ENCODE peak calls at places on chromosomes 4 and X, in nine cellular contexts. Y is heart right ventricle; X is transverse colon; W is spleen; V is PC-3; Z is CD8-positive, alpha-beta T cell; T is coronary artery; G is sigmoid colon; E is tibial nerve. O is an unnamed sample.

GRCh38 chr4:150782921-150783320 is 201.0 kb downstream of the MAB21L2 start:
- DNase-seq in T (no peak), Y (no peak), X (no peak), Z (no peak), V (no peak), E (no peak), G (no peak), W (no peak), O (no peak)

GRCh38 chr4:168221298-168221697 is 97.3 kb downstream of the DDX60 start:
- DNase-seq in W (no peak), Z (no peak), X (no peak), G (no peak), Y (no peak), V (peak), T (no peak), E (no peak), O (peak)

GRCh38 chr4:123399638-123400358 is 3.2 kb downstream of the SPRY1 start:
- DNase-seq in E (no peak), V (peak), X (no peak), G (no peak), Z (no peak), T (no peak), W (no peak), Y (no peak), O (peak)

GRCh38 chrX:49059209-49060191 is 701 bp downstream of the CCDC120 start:
- DNase-seq in Y (no peak), W (no peak), V (peak), Z (no peak), E (no peak), G (no peak), T (peak), X (peak), O (peak)

GRCh38 chr4:159269956-159270355 is 167.1 kb downstream of the RAPGEF2 start:
- DNase-seq in Y (no peak), W (no peak), E (no peak), V (no peak), T (no peak), Z (no peak), X (no peak), G (no peak), O (no peak)

GRCh38 chr4:54228064-54228527 is 997 bp upstream of the PDGFRA start:
- DNase-seq in Z (no peak), X (peak), W (peak), T (peak), V (peak), E (peak), Y (peak), G (peak), O (no peak)

GRCh38 chrX:1119275-1119674 is 93.2 kb downstream of the CRLF2 start:
- DNase-seq in Y (no peak), T (no peak), Z (no peak), W (no peak), E (no peak), G (no peak), V (no peak), X (no peak), O (no peak)

GRCh38 chrX:132426695-132427281 is 62.0 kb downstream of the MBNL3 start:
- DNase-seq in W (no peak), Y (no peak), X (no peak), T (no peak), V (peak), Z (no peak), G (no peak), E (no peak), O (no peak)

GRCh38 chrX:1794586-1794985 is 179.7 kb downstream of the ASMT start:
- DNase-seq in G (no peak), Y (no peak), E (no peak), W (no peak), T (no peak), X (no peak), V (no peak), Z (no peak), O (no peak)

GRCh38 chr4:167645358-167645757 is 411.1 kb upstream of the SPOCK3 start:
- DNase-seq in Z (no peak), T (no peak), V (no peak), E (no peak), W (no peak), G (no peak), X (no peak), Y (no peak), O (no peak)

GRCh38 chr4:132737344-132737743 is 411.8 kb upstream of the PCDH10 start:
- DNase-seq in T (no peak), X (no peak), G (no peak), E (no peak), V (no peak), Z (no peak), W (no peak), Y (no peak), O (no peak)

GRCh38 chr4:142160509-142160908 is 524.1 kb downstream of the IL15 start:
- DNase-seq in V (no peak), T (no peak), W (no peak), Y (no peak), E (no peak), X (no peak), Z (no peak), G (no peak), O (no peak)

GRCh38 chr4:153115322-153116100 is 88.7 kb upstream of the TRIM2 start:
- DNase-seq in G (no peak), W (no peak), T (no peak), E (no peak), Y (no peak), V (peak), Z (peak), X (peak), O (peak)

GRCh38 chr4:7206385-7206784 is 14.0 kb downstream of the SORCS2 start:
- DNase-seq in T (no peak), W (no peak), V (peak), Y (no peak), Z (no peak), X (no peak), G (no peak), E (no peak), O (no peak)

GRCh38 chrX:148665001-148665400 is 164.6 kb downstream of the AFF2 start:
- DNase-seq in W (no peak), G (no peak), X (no peak), V (no peak), Y (no peak), E (no peak), T (no peak), Z (no peak), O (no peak)

GRCh38 chr4:148310756-148311155 is 131.5 kb downstream of the NR3C2 start:
- DNase-seq in X (no peak), T (no peak), Y (no peak), V (no peak), Z (no peak), G (no peak), W (no peak), E (no peak), O (no peak)

GRCh38 chr4:105106416-105106815 is 40.3 kb upstream of the TET2 start:
- DNase-seq in V (no peak), Z (no peak), E (no peak), W (no peak), Y (no peak), G (no peak), T (no peak), X (no peak), O (no peak)

GRCh38 chrX:34848281-34848680 is 94.3 kb upstream of the FAM47B start:
- DNase-seq in E (no peak), G (no peak), V (peak), W (no peak), T (no peak), Y (no peak), X (no peak), Z (no peak), O (no peak)

GRCh38 chrX:38868941-38869378 is 67.7 kb downstream of the MID1IP1 start:
- DNase-seq in Z (no peak), E (no peak), G (no peak), W (no peak), Y (no peak), V (peak), X (no peak), T (no peak), O (no peak)

GRCh38 chrX:66200855-66201795 is 37.1 kb downstream of the HEPH start:
- DNase-seq in G (no peak), V (peak), T (no peak), X (peak), Z (no peak), E (no peak), W (no peak), Y (no peak), O (peak)

GRCh38 chr4:91621446-91621845 is 682.3 kb upstream of the GRID2 start:
- DNase-seq in W (no peak), E (no peak), X (no peak), V (peak), Z (no peak), Y (no peak), T (no peak), G (no peak), O (no peak)

GRCh38 chr4:172515266-172515879 is 653.2 kb upstream of the GALNT7 start:
- DNase-seq in V (no peak), E (no peak), T (no peak), Z (no peak), G (no peak), X (no peak), Y (no peak), W (no peak), O (no peak)

GRCh38 chr4:102625232-102625930 is 124.2 kb downstream of the NFKB1 start:
- DNase-seq in E (no peak), V (peak), Y (no peak), T (no peak), X (peak), G (no peak), W (peak), Z (peak), O (peak)

GRCh38 chr4:152528060-152528459 is 7.8 kb downstream of the FBXW7 start:
- DNase-seq in W (no peak), Y (no peak), Z (no peak), G (no peak), V (no peak), T (no peak), E (no peak), X (no peak), O (peak)

GRCh38 chr4:31089815-31090214 is 369.6 kb downstream of the PCDH7 start:
- DNase-seq in V (peak), W (no peak), T (no peak), E (no peak), Z (no peak), X (no peak), G (no peak), Y (no peak), O (peak)

GRCh38 chr4:100258675-100259074 is 68.4 kb upstream of the DDIT4L start:
- DNase-seq in W (no peak), Z (no peak), Y (no peak), T (no peak), G (no peak), E (no peak), X (no peak), V (no peak), O (no peak)

GRCh38 chrX:23864719-23865349 is 42.9 kb downstream of the APOO start:
- DNase-seq in V (no peak), E (no peak), G (no peak), T (no peak), W (no peak), Z (no peak), Y (no peak), X (no peak), O (no peak)

GRCh38 chrX:47629419-47630210 is at the start of gene CFP:
- DNase-seq in Z (no peak), E (no peak), X (no peak), G (no peak), V (no peak), Y (no peak), W (no peak), T (no peak), O (no peak)

GRCh38 chrX:126137899-126138298 is 28.2 kb downstream of the DCAF12L2 start:
- DNase-seq in X (no peak), W (no peak), E (no peak), Y (no peak), V (no peak), G (no peak), T (no peak), Z (no peak), O (no peak)

GRCh38 chr4:15162046-15162445 is 159.8 kb downstream of the CPEB2 start:
- DNase-seq in Z (no peak), E (no peak), V (no peak), W (no peak), X (no peak), Y (no peak), G (no peak), T (no peak), O (no peak)

GRCh38 chr4:73964862-73965611 is 16.8 kb downstream of the PF4 start:
- DNase-seq in T (no peak), V (no peak), X (no peak), E (no peak), Y (no peak), Z (no peak), W (no peak), G (no peak), O (peak)

GRCh38 chr4:26083987-26084386 is 170.0 kb downstream of the SMIM20 start:
- DNase-seq in V (peak), E (no peak), Y (no peak), T (no peak), W (no peak), G (peak), X (no peak), Z (no peak), O (peak)

GRCh38 chr4:139509727-139510410 is 46.1 kb downstream of the SETD7 start:
- DNase-seq in X (no peak), T (no peak), V (no peak), G (no peak), W (no peak), E (no peak), Z (no peak), Y (no peak), O (peak)

GRCh38 chr4:68896749-68897148 is 54.9 kb downstream of the UGT2A3 start:
- DNase-seq in X (no peak), Z (no peak), V (no peak), W (no peak), G (no peak), E (no peak), T (no peak), Y (no peak), O (peak)

DNA sequence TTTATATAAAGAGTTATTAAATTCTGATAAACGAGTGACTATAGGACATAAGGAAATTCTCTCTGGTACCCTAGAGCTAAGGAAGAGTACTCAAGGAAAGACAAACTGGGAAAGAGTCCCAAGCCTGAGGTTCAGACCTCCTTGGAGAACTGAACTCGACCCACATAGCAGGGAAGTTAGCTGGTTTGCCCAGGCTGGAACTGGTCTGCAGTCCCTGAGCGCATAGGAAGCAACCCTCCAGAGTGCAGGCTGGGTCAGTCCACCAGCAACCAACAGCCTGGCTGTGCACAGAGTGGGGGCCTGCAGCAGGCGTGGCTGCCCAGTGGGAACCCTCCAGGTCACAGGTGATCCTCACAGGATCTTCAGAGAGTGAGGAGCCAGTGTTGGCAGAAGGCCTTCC is 114.1 kb downstream of the SOWAHB start:
- DNase-seq in Y (no peak), W (no peak), E (no peak), T (no peak), G (no peak), X (no peak), V (no peak), Z (no peak), O (no peak)
- H3K27ac ChIP-seq in Y (no peak), W (no peak), E (no peak), T (no peak), G (no peak), X (no peak), V (peak), Z (no peak), O (no peak)

DNA sequence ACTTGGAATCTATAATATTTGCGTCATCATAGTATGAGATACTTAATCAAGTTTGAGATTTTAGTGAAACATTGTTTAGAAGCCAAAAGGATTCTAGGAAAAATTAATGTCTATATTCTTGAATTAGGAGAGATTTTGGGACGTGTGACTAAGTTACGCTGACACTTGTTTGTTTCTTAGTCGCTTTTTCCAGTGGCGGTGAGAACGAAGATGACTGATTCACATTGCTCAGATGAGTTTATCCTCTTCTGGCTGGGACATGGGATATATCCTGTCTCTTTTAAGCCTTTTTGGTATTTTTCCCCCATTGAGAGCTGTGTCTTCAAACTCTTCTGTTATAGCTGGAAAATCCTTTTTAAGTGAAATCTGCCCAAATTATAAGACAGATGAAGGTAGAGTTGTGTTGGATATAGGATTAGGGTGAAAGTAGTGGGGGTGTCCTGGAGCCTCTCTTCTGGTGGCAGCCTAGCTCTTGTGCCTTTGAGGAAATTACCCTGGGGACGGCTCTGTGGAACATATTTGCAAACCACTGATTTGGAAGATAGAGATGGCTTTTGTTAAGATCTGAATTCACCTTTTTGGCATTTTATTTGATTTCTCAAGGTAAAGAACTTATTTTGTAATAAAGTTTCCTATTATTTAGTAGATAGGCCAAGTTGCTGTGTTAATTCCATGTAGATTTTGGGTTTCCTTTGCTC is 49.7 kb downstream of the HTT start:
- DNase-seq in W (no peak), X (no peak), E (no peak), Y (no peak), G (no peak), V (no peak), T (no peak), Z (no peak), O (no peak)
- H3K4me3 ChIP-seq in W (no peak), X (no peak), E (no peak), Y (no peak), G (no peak), V (no peak), T (no peak), Z (no peak), O (no peak)

DNA sequence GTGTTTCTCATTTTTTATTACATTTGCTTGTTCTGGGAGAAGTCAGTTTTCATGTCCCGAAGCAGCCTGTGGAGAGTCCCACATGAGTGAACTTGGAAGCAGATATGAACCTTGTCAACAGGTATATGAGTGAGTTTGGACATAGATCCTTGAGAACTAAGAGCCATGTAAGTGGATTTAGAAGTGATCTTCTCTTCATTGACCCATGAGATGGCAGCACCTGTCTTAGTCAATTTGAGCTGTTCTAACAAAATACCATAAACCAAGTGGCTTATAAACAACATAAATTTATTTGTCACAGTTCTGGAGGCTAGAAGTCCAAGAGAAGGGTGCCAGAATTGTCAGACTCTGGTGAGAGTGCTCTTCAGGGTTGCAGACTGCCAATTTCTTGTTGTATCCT is 1043.8 kb downstream of the ADGRL3 start:
- DNase-seq in E (no peak), G (no peak), Y (no peak), X (no peak), Z (no peak), T (no peak), V (peak), W (no peak), O (no peak)
- H3K27ac ChIP-seq in E (no peak), G (no peak), Y (no peak), X (no peak), Z (no peak), T (no peak), V (no peak), W (no peak), O (no peak)

GRCh38 chrX:153981231-153981630 is 8.7 kb downstream of the TMEM187 start:
- DNase-seq in T (no peak), X (no peak), Z (no peak), W (peak), Y (no peak), G (no peak), E (no peak), V (no peak), O (no peak)
- H3K4me3 ChIP-seq in T (no peak), X (no peak), Z (peak), W (no peak), Y (no peak), G (no peak), E (no peak), V (no peak), O (no peak)

DNA sequence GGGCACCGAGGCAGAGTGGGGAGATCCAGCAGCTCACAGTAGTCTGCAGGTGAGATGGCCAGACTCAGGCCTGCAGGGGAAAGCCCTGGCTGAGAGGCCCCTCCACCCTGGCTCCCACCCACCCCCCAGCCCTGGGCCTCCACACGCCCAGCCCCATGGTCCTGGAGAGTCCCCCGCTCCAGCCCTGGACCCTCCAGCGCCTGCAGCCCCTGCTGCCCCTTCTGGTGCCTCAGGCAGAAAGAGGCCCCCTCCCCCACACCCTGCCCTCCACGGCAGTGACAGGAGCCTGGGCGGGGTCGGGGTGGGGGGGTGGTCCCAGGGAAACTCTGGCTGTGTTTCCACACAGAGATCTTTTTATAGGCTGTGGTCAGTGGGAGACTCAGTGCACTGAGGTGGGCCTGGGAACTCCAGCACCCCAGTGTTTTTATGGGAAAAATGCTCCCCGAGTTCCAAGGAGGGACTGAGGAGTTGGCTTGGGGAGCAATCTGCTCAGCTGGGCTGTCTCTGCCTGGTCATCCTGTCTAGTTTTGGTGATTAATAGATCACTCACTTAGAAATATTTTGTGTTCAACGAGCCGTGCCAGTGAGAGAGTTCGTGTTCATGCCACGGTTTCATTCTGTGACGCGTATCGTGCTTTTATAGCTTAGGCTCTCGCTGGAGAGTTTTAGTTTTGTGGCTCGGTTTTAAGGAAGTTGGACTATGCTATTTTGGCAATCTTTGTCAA is 53.1 kb upstream of the HGFAC start:
- DNase-seq in X (no peak), Z (no peak), W (peak), G (peak), T (no peak), E (no peak), V (peak), Y (peak), O (no peak)
- H3K27ac ChIP-seq in X (peak), Z (no peak), W (peak), G (peak), T (peak), E (peak), V (peak), Y (peak), O (peak)

GRCh38 chr4:99059550-99059949 is 29.0 kb downstream of the ADH5 start:
- DNase-seq in E (no peak), W (no peak), V (no peak), X (no peak), T (no peak), Y (no peak), Z (no peak), G (no peak), O (no peak)
- H3K4me3 ChIP-seq in E (no peak), W (no peak), V (peak), X (no peak), T (no peak), Y (no peak), Z (no peak), G (no peak), O (no peak)

GRCh38 chr4:94574616-94575015 is 122.9 kb downstream of the PDLIM5 start:
- DNase-seq in W (no peak), E (no peak), X (no peak), Z (no peak), V (no peak), T (no peak), Y (no peak), G (no peak), O (no peak)

GRCh38 chr4:94578195-94578594 is 126.5 kb downstream of the PDLIM5 start:
- DNase-seq in Z (no peak), G (no peak), Y (no peak), E (no peak), W (no peak), X (no peak), V (no peak), T (no peak), O (no peak)

GRCh38 chr4:94576163-94576562 is 124.4 kb downstream of the PDLIM5 start:
- DNase-seq in X (no peak), V (no peak), W (no peak), E (no peak), Y (no peak), Z (no peak), T (no peak), G (no peak), O (no peak)

GRCh38 chr4:94575652-94576051 is 123.9 kb downstream of the PDLIM5 start:
- DNase-seq in W (no peak), E (no peak), T (no peak), Z (no peak), X (no peak), G (no peak), Y (no peak), V (no peak), O (no peak)

GRCh38 chr4:94577136-94577535 is 125.4 kb downstream of the PDLIM5 start:
- DNase-seq in V (no peak), Y (no peak), W (no peak), E (no peak), T (no peak), Z (no peak), X (peak), G (peak), O (no peak)
- H3K27ac ChIP-seq in V (no peak), Y (no peak), W (no peak), E (no peak), T (no peak), Z (no peak), X (no peak), G (no peak), O (no peak)

O was measured in small intestine.